ENCODE peak calls at places on chromosomes 3 and 15, in six cellular contexts. D, J, Q, O, K and G are unnamed samples.
A peak's percentile ranks its signal among the peaks of the same experiment; 100 is the strongest.

GRCh38 chr15:56019060-56019793 is 25.8 kb upstream of the NEDD4 start:
- DNase-seq in D (no peak), J (no peak), Q (no peak), O (no peak), K (no peak), G (no peak)

GRCh38 chr3:157282261-157283191 is 122.6 kb upstream of the CCNL1 start:
- DNase-seq in D (no peak), J (no peak), Q (no peak), O (peak; percentile 83), K (no peak), G (no peak)

GRCh38 chr3:152298393-152299242 is 29.9 kb downstream of the MBNL1 start:
- DNase-seq in D (peak; percentile 83), J (peak; percentile 34), Q (peak; percentile 97), O (peak; percentile 86), K (peak; percentile 57), G (peak; percentile 45)

GRCh38 chr15:64001148-64001547 is 45.1 kb downstream of the DAPK2 start:
- DNase-seq in D (no peak), J (no peak), Q (no peak), O (no peak), K (no peak), G (no peak)

GRCh38 chr15:76533060-76533955 is 196.7 kb downstream of the ISL2 start:
- DNase-seq in D (no peak), J (no peak), Q (peak; percentile 81), O (no peak), K (no peak), G (no peak)

GRCh38 chr3:97885931-97886824 is 64.4 kb downstream of the CRYBG3 start:
- DNase-seq in D (no peak), J (no peak), Q (no peak), O (no peak), K (no peak), G (no peak)

GRCh38 chr3:20055020-20055775 is 15.0 kb downstream of the KAT2B start:
- DNase-seq in D (no peak), J (no peak), Q (no peak), O (no peak), K (no peak), G (no peak)

GRCh38 chr3:36525115-36525711 is 144.9 kb downstream of the STAC start:
- DNase-seq in D (no peak), J (peak; percentile 12), Q (no peak), O (no peak), K (no peak), G (no peak)

GRCh38 chr3:49135499-49135898 is 2.6 kb upstream of the LAMB2 start:
- DNase-seq in D (no peak), J (no peak), Q (no peak), O (no peak), K (no peak), G (no peak)

GRCh38 chr3:134354612-134355275 is 19.5 kb downstream of the AMOTL2 start:
- DNase-seq in D (no peak), J (no peak), Q (no peak), O (peak; percentile 54), K (no peak), G (no peak)

GRCh38 chr3:196636369-196637349 is 2.8 kb upstream of the NRROS start:
- DNase-seq in D (no peak), J (no peak), Q (no peak), O (no peak), K (no peak), G (no peak)

GRCh38 chr15:58139631-58140522 is 1.7 kb downstream of the AQP9 start:
- DNase-seq in D (no peak), J (no peak), Q (no peak), O (no peak), K (no peak), G (no peak)
- TF ChIP-seq POLR2A in D (no peak), J (no peak), Q (no peak), O (no peak), K (no peak), G (no peak)

GRCh38 chr3:103440539-103441113 is 1005.8 kb downstream of the ZPLD1 start:
- DNase-seq in D (no peak), J (no peak), Q (no peak), O (no peak), K (no peak), G (no peak)
- TF ChIP-seq CTCF in D (no peak), J (no peak), Q (no peak), O (no peak), K (peak; percentile 27), G (no peak)

DNA sequence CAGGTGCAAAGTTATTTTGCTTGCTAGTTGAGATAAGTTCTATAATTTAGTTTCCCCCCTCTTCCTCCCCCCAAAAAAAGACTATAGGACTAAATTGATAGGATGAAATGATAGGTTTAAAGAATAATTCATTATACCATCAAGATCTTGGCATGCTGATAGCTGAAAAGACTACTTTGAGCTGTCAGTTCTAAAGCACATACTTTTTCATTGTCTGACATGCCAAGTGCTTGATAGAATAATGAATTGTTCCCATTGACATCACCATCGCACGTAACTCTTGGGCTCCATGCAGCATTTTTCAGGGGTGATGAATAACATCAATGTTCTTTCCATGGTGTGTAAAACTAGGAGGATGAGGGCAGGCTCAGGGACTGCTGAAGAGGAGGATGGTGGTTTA is 32.3 kb upstream of the TAFA4 start:
- DNase-seq in D (no peak), J (no peak), Q (no peak), O (no peak), K (no peak), G (no peak)
- TF ChIP-seq EP300 in D (no peak), J (no peak), Q (no peak), O (no peak), K (no peak), G (no peak)

GRCh38 chr3:64220161-64220560 is 5.1 kb downstream of the PRICKLE2 start:
- DNase-seq in D (no peak), J (no peak), Q (no peak), O (no peak), K (no peak), G (no peak)

GRCh38 chr3:64216706-64217105 is 8.6 kb downstream of the PRICKLE2 start:
- DNase-seq in D (no peak), J (no peak), Q (no peak), O (no peak), K (no peak), G (no peak)

GRCh38 chr3:64218746-64219145 is 6.5 kb downstream of the PRICKLE2 start:
- DNase-seq in D (no peak), J (no peak), Q (no peak), O (no peak), K (no peak), G (no peak)

GRCh38 chr3:64215559-64215958 is 9.7 kb downstream of the PRICKLE2 start:
- DNase-seq in D (no peak), J (no peak), Q (no peak), O (no peak), K (no peak), G (no peak)

GRCh38 chr3:64218329-64218728 is 6.9 kb downstream of the PRICKLE2 start:
- DNase-seq in D (no peak), J (no peak), Q (no peak), O (no peak), K (no peak), G (no peak)
- TF ChIP-seq POLR2A in D (no peak), J (no peak), Q (no peak), O (no peak), K (no peak), G (no peak)

DNA sequence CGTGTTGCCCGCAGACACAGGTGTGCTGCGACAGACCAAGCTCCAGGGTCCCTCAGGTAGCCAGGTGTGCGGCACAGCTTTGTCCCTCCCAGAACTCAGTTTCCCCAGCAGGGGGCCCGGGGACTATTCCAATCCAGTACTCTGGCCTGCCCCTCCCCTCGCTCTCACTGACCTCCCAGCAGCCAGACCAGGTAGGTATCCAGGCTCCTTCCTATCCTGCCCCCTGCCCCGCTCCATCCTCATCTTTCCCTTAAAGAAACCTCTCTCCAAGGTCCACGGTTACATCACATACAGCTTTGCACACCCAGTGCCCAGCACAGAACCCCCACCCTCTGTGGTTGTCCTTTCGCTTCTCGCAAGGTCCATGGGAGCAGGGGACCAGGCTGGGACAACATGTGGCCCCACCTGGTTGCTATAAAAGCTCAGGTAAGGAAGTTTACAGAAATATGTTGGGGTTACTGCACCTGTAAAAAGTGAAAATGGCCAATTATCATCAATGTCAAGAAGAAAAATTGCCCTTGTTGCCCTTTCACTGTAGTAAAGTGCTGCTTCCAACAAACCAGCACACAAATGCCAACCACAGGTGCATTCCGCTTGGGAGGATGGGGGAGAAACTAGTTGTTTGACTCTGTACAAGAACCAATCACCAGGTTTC is 7.3 kb upstream of the CYP11A1 start:
- DNase-seq in D (no peak), J (no peak), Q (no peak), O (no peak), K (no peak), G (no peak)
- TF ChIP-seq CTCF in D (no peak), J (no peak), Q (peak; percentile 12), O (no peak), K (no peak), G (no peak)

GRCh38 chr15:39239562-39239961 is 341.3 kb upstream of the THBS1 start:
- DNase-seq in D (no peak), J (no peak), Q (no peak), O (no peak), K (no peak), G (no peak)

GRCh38 chr15:39243396-39243795 is 337.5 kb upstream of the THBS1 start:
- DNase-seq in D (no peak), J (no peak), Q (no peak), O (no peak), K (no peak), G (no peak)

GRCh38 chr15:39238443-39238842 is 342.4 kb upstream of the THBS1 start:
- DNase-seq in D (no peak), J (no peak), Q (no peak), O (no peak), K (no peak), G (no peak)

GRCh38 chr15:39244776-39245175 is 336.1 kb upstream of the THBS1 start:
- DNase-seq in D (no peak), J (no peak), Q (no peak), O (no peak), K (no peak), G (no peak)

DNA sequence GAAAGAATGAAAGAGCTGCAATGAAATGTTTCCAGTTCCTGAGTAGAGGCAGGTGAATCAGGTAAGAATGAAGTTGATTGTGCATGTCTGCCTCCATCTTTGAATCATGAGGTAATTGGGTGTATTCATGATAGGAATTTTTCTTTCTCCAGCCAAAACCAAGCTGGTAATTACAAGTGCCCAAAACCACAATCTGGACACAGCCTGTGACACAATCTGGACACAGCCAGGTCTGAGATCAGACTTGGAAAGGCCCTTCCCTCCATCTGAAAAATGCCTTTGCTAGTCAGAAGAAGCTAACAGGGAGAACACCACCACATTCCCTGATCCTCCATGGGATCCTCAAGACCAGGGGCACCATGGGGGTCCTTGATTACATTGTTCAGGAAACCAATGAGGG is 338.5 kb upstream of the THBS1 start:
- DNase-seq in D (no peak), J (no peak), Q (no peak), O (no peak), K (no peak), G (no peak)
- TF ChIP-seq EP300 in D (no peak), J (no peak), Q (no peak), O (no peak), K (no peak), G (no peak)

GRCh38 chr3:88149516-88150362 is at the start of gene C3orf38:
- DNase-seq in D (peak; percentile 90), J (peak; percentile 85), Q (peak; percentile 92), O (peak; percentile 94), K (peak; percentile 87), G (peak; percentile 88)
- TF ChIP-seq POLR2A in D (peak; percentile 83), J (peak; percentile 65), Q (peak; percentile 75), O (peak; percentile 44), K (peak; percentile 76), G (peak; percentile 44)